ENCODE peak calls at places on chromosomes 12 and 14, in ten cellular contexts. S is SJSA1, X is GM13977, F is aorta, D is WTC11, G is ELR, C is tibial nerve, M is epithelial cell of prostate, N is adrenal gland, T is NCI-H1092. P is an unnamed sample.

GRCh38 chr12:67747869-67748760 is 99.6 kb downstream of the DYRK2 start:
- DNase-seq in S (peak), X (no peak), F (no peak), D (no peak), G (peak), C (no peak), M (no peak), N (peak), T (no peak), P (no peak)

GRCh38 chr14:29016050-29016900 is 249.7 kb downstream of the FOXG1 start:
- DNase-seq in S (peak), X (peak), F (no peak), D (peak), G (peak), C (no peak), M (no peak), N (no peak), T (peak), P (no peak)

GRCh38 chr12:6078378-6079083 is 45.9 kb downstream of the VWF start:
- DNase-seq in S (peak), X (peak), F (no peak), D (no peak), G (no peak), C (no peak), M (no peak), N (no peak), T (no peak), P (no peak)

GRCh38 chr12:109621271-109621671 is 47.7 kb downstream of the MVK start:
- DNase-seq in S (no peak), X (no peak), F (no peak), D (no peak), G (no peak), C (no peak), M (no peak), N (no peak), T (no peak), P (no peak)

GRCh38 chr12:57235012-57235727 is 5.7 kb downstream of the SHMT2 start:
- DNase-seq in S (no peak), X (no peak), F (peak), D (peak), G (no peak), C (no peak), M (no peak), N (peak), T (no peak), P (no peak)

GRCh38 chr14:77458249-77458950 is 507 bp downstream of the AHSA1 start:
- DNase-seq in S (no peak), X (no peak), F (no peak), D (peak), G (peak), C (peak), M (no peak), N (peak), T (no peak), P (no peak)

GRCh38 chr12:5345534-5345933 is 86.4 kb upstream of the NTF3 start:
- DNase-seq in S (no peak), X (no peak), F (no peak), D (no peak), G (no peak), C (no peak), M (no peak), N (no peak), T (no peak), P (no peak)

GRCh38 chr14:78581222-78581621 is 411.0 kb downstream of the NRXN3 start:
- DNase-seq in S (no peak), X (no peak), F (no peak), D (no peak), G (no peak), C (no peak), M (no peak), N (no peak), T (no peak), P (no peak)

GRCh38 chr12:124123432-124124015 is 150.5 kb downstream of the ZNF664 start:
- DNase-seq in S (no peak), X (no peak), F (no peak), D (no peak), G (no peak), C (no peak), M (no peak), N (no peak), T (no peak), P (no peak)

GRCh38 chr12:63917477-63917862 is 73.0 kb downstream of the SRGAP1 start:
- DNase-seq in S (no peak), X (no peak), F (no peak), D (no peak), G (no peak), C (no peak), M (no peak), N (no peak), T (no peak), P (no peak)

GRCh38 chr12:95862038-95862437 is 3.3 kb downstream of the SNRPF start:
- DNase-seq in S (no peak), X (no peak), F (no peak), D (no peak), G (no peak), C (no peak), M (no peak), N (no peak), T (no peak), P (no peak)

GRCh38 chr14:43898709-43899108 is 608.4 kb downstream of the FSCB start:
- DNase-seq in S (no peak), X (no peak), F (no peak), D (no peak), G (peak), C (no peak), M (no peak), N (no peak), T (no peak), P (no peak)

GRCh38 chr12:92440072-92440471 is 262.7 kb upstream of the PLEKHG7 start:
- DNase-seq in S (no peak), X (no peak), F (no peak), D (no peak), G (no peak), C (no peak), M (no peak), N (no peak), T (no peak), P (no peak)

GRCh38 chr14:96066976-96067375 is 27.8 kb downstream of the C14orf132 start:
- DNase-seq in S (no peak), X (no peak), F (peak), D (no peak), G (no peak), C (no peak), M (no peak), N (no peak), T (no peak), P (no peak)

GRCh38 chr14:26026384-26026783 is 571.4 kb downstream of the NOVA1 start:
- DNase-seq in S (no peak), X (no peak), F (no peak), D (no peak), G (no peak), C (no peak), M (no peak), N (no peak), T (no peak), P (no peak)

GRCh38 chr12:109291531-109292341 is 17.3 kb downstream of the FOXN4 start:
- DNase-seq in S (no peak), X (no peak), F (peak), D (peak), G (no peak), C (no peak), M (no peak), N (peak), T (peak), P (no peak)

GRCh38 chr12:113973109-113973904 is 7.2 kb upstream of the RBM19 start:
- DNase-seq in S (peak), X (no peak), F (no peak), D (no peak), G (no peak), C (no peak), M (no peak), N (no peak), T (no peak), P (no peak)

GRCh38 chr14:78164226-78164853 is 5.8 kb upstream of the NRXN3 start:
- DNase-seq in S (no peak), X (peak), F (no peak), D (peak), G (peak), C (no peak), M (no peak), N (no peak), T (peak), P (no peak)

GRCh38 chr12:88142610-88142991 is 494 bp downstream of the TMTC3 start:
- DNase-seq in S (no peak), X (no peak), F (peak), D (peak), G (no peak), C (peak), M (no peak), N (no peak), T (no peak), P (peak)

GRCh38 chr12:50859621-50860020 is 16.9 kb downstream of the TMPRSS12 start:
- DNase-seq in S (no peak), X (no peak), F (no peak), D (no peak), G (no peak), C (no peak), M (no peak), N (no peak), T (no peak), P (no peak)

GRCh38 chr12:92942905-92943304 is 13.8 kb upstream of the EEA1 start:
- DNase-seq in S (peak), X (no peak), F (no peak), D (no peak), G (no peak), C (no peak), M (no peak), N (peak), T (no peak), P (no peak)

GRCh38 chr12:77594386-77594785 is 236.3 kb upstream of the NAV3 start:
- DNase-seq in S (no peak), X (no peak), F (no peak), D (no peak), G (peak), C (no peak), M (no peak), N (no peak), T (no peak), P (no peak)

GRCh38 chr12:22361785-22362184 is 27.3 kb upstream of the ST8SIA1 start:
- DNase-seq in S (no peak), X (no peak), F (no peak), D (peak), G (peak), C (no peak), M (no peak), N (no peak), T (no peak), P (no peak)

GRCh38 chr12:104643921-104644669 is 187.3 kb downstream of the CHST11 start:
- DNase-seq in S (no peak), X (peak), F (no peak), D (no peak), G (no peak), C (no peak), M (no peak), N (peak), T (peak), P (no peak)

GRCh38 chr14:75437201-75438143 is 9.7 kb downstream of the JDP2 start:
- DNase-seq in S (no peak), X (no peak), F (no peak), D (no peak), G (no peak), C (no peak), M (no peak), N (peak), T (no peak), P (no peak)

GRCh38 chr12:122087431-122088180 is 9.1 kb downstream of the MLXIP start:
- DNase-seq in S (no peak), X (no peak), F (peak), D (no peak), G (no peak), C (no peak), M (no peak), N (no peak), T (no peak), P (no peak)

GRCh38 chr14:65866906-65867305 is 454.4 kb downstream of the FUT8 start:
- DNase-seq in S (no peak), X (no peak), F (no peak), D (no peak), G (no peak), C (no peak), M (no peak), N (no peak), T (peak), P (peak)

P was measured in lower leg skin.